ENCODE peak calls at places on chromosomes 13 and 19, in eight cellular contexts. V, H, A, S, C, R, E and Z are unnamed samples.

GRCh38 chr19:15264061-15264932 is 32.0 kb upstream of the EPHX3 start:
- DNase-seq in V (peak; percentile 86), H (peak; percentile 78), A (peak; percentile 81), S (peak; percentile 90), C (peak; percentile 81), R (peak; percentile 68), E (peak; percentile 54), Z (peak; percentile 65)

GRCh38 chr19:2415281-2415972 is 12.0 kb downstream of the TIMM13 start:
- DNase-seq in V (no peak), H (no peak), A (no peak), S (no peak), C (no peak), R (no peak), E (no peak), Z (no peak)

GRCh38 chr13:80312967-80313366 is 28.0 kb downstream of the SPRY2 start:
- DNase-seq in V (no peak), H (no peak), A (no peak), S (no peak), C (no peak), R (no peak), E (no peak), Z (peak; percentile 27)

GRCh38 chr19:46975918-46976782 is 43.5 kb upstream of the NPAS1 start:
- DNase-seq in V (peak; percentile 76), H (no peak), A (peak; percentile 97), S (peak; percentile 84), C (no peak), R (no peak), E (no peak), Z (peak; percentile 93)

GRCh38 chr19:41705393-41706174 is 2.8 kb upstream of the CEACAM5 start:
- DNase-seq in V (peak; percentile 24), H (peak; percentile 14), A (no peak), S (peak; percentile 16), C (peak; percentile 43), R (peak; percentile 7), E (no peak), Z (no peak)

GRCh38 chr19:30214651-30215051 is 157.5 kb upstream of the ZNF536 start:
- DNase-seq in V (no peak), H (no peak), A (no peak), S (no peak), C (peak; percentile 37), R (no peak), E (no peak), Z (no peak)

GRCh38 chr13:110261166-110262081 is 45.5 kb downstream of the COL4A1 start:
- DNase-seq in V (no peak), H (no peak), A (no peak), S (peak; percentile 49), C (no peak), R (no peak), E (no peak), Z (no peak)

GRCh38 chr19:46859637-46860124 is 1.1 kb upstream of the ARHGAP35 start:
- DNase-seq in V (peak; percentile 69), H (no peak), A (peak; percentile 83), S (no peak), C (no peak), R (peak; percentile 93), E (no peak), Z (peak; percentile 55)

GRCh38 chr19:35805518-35806102 is 7.0 kb downstream of the PRODH2 start:
- DNase-seq in V (no peak), H (no peak), A (no peak), S (no peak), C (no peak), R (no peak), E (no peak), Z (no peak)

GRCh38 chr13:47846886-47847285 is 154.2 kb downstream of the SUCLA2 start:
- DNase-seq in V (no peak), H (no peak), A (no peak), S (no peak), C (no peak), R (no peak), E (no peak), Z (no peak)

GRCh38 chr13:47484564-47484963 is 516.5 kb downstream of the SUCLA2 start:
- DNase-seq in V (no peak), H (no peak), A (no peak), S (no peak), C (no peak), R (no peak), E (no peak), Z (peak; percentile 89)

GRCh38 chr19:14023404-14024235 is 4.3 kb upstream of the RLN3 start:
- DNase-seq in V (peak; percentile 72), H (no peak), A (peak; percentile 59), S (peak; percentile 74), C (no peak), R (peak; percentile 76), E (no peak), Z (peak; percentile 44)

GRCh38 chr13:99067160-99067985 is 89.5 kb upstream of the DOCK9 start:
- DNase-seq in V (peak; percentile 17), H (no peak), A (no peak), S (no peak), C (no peak), R (no peak), E (no peak), Z (peak; percentile 85)

GRCh38 chr19:9406798-9407352 is 28.5 kb downstream of the ZNF266 start:
- DNase-seq in V (no peak), H (peak; percentile 16), A (peak; percentile 86), S (no peak), C (no peak), R (peak; percentile 65), E (no peak), Z (peak; percentile 92)

GRCh38 chr13:80448725-80449124 is 107.8 kb upstream of the SPRY2 start:
- DNase-seq in V (no peak), H (no peak), A (no peak), S (no peak), C (no peak), R (no peak), E (no peak), Z (no peak)